ENCODE peak calls at places on chromosomes 7 and 10, in seven cellular contexts. R is K562, C is H1, G is HCT116, M is GM12878, X is SK-N-SH, J is HepG2. E is an unnamed sample.
A peak's percentile ranks its signal among the peaks of the same experiment; 100 is the strongest.

GRCh38 chr7:22640269-22640668 is 86.7 kb upstream of the IL6 start:
- DNase-seq in R (no peak), C (no peak), G (no peak), M (peak; percentile 60), X (no peak), J (no peak), E (no peak)

GRCh38 chr10:100669616-100670015 is 75.8 kb upstream of the PAX2 start:
- DNase-seq in R (no peak), C (no peak), G (no peak), M (no peak), X (no peak), J (no peak), E (no peak)

GRCh38 chr10:57955076-57955475 is 312.6 kb downstream of the IPMK start:
- DNase-seq in R (no peak), C (no peak), G (no peak), M (no peak), X (no peak), J (no peak), E (no peak)

GRCh38 chr10:49349390-49349789 is 46.5 kb downstream of the DRGX start:
- DNase-seq in R (no peak), C (no peak), G (no peak), M (no peak), X (no peak), J (no peak), E (no peak)

GRCh38 chr7:49776994-49777393 is 3.6 kb downstream of the VWC2 start:
- DNase-seq in R (no peak), C (peak; percentile 75), G (no peak), M (no peak), X (no peak), J (peak; percentile 19), E (no peak)

GRCh38 chr7:77316219-77316978 is 99.8 kb downstream of the GSAP start:
- DNase-seq in R (no peak), C (no peak), G (no peak), M (no peak), X (no peak), J (no peak), E (no peak)

GRCh38 chr10:51960494-51960895 is 261.1 kb upstream of the CSTF2T start:
- DNase-seq in R (peak; percentile 16), C (no peak), G (peak; percentile 10), M (no peak), X (peak; percentile 34), J (peak; percentile 3), E (peak; percentile 66)

GRCh38 chr7:134660961-134661376 is 14.3 kb downstream of the BPGM start:
- DNase-seq in R (no peak), C (no peak), G (no peak), M (no peak), X (no peak), J (no peak), E (no peak)

GRCh38 chr10:49599546-49599945 is 10.6 kb upstream of the SLC18A3 start:
- DNase-seq in R (no peak), C (no peak), G (no peak), M (no peak), X (no peak), J (no peak), E (no peak)

DNA sequence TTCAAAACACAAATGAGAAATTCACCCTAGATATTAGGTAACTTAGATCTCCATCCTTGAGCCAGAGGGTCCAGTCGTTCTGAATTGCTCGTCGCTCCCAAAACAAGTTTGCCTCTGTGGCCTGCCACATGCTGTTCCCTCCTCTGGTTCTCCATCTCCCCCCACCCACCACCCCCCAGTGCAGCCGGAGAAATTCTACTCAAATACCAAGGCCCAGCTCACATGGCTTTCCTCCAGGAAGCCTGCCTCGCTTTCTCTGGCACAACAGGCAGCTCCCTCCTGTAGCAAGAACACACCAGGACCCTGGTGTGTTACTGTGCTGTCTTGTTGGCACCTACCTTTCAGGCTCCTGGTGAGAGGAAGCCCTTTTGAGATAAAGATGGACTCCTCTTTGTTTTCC is 52.7 kb upstream of the C10orf90 start:
- DNase-seq in R (no peak), C (no peak), G (no peak), M (no peak), X (no peak), J (no peak), E (no peak)
- TF ChIP-seq JUND in R (no peak), C (no peak), G (no peak), M (no peak), X (no peak), J (no peak), E (no peak)

GRCh38 chr7:155466814-155467675 is 9.1 kb downstream of the EN2 start:
- DNase-seq in R (no peak), C (peak; percentile 89), G (no peak), M (no peak), X (peak; percentile 87), J (peak; percentile 5), E (no peak)
- TF ChIP-seq JUND in R (no peak), C (no peak), G (no peak), M (no peak), X (no peak), J (no peak), E (no peak)

GRCh38 chr10:123999956-124000615 is 93.3 kb downstream of the CHST15 start:
- DNase-seq in R (no peak), C (no peak), G (no peak), M (no peak), X (peak; percentile 17), J (no peak), E (no peak)
- TF ChIP-seq JUND in R (no peak), C (no peak), G (no peak), M (no peak), X (no peak), J (no peak), E (no peak)

DNA sequence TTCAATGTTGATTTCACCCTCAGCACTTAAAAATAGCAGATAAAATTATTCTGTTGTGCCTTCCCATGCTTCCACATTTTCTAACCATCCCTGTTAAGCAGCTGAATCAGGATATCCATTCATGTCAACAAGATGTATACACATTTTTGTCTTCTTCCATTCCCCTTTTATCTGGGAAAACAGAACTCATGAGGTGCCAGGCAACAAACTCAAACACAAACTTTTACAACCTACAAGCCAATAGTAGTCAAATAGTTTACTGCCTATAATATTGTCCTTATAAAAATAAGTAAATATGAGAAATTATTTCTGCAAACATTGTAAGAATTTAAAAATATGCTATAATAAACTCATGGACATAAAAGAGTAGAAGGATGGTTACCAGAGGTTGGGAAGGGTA is 1569.8 kb downstream of the REEP3 start:
- DNase-seq in R (no peak), C (no peak), G (no peak), M (no peak), X (no peak), J (no peak), E (no peak)
- TF ChIP-seq JUND in R (no peak), C (no peak), G (no peak), M (no peak), X (no peak), J (no peak), E (no peak)